ENCODE peak calls at places on chromosome 19, in seven cellular contexts. P, Z, U, W, D, N and O are unnamed samples.

GRCh38 chr19:38082256-38083118 is 141.5 kb downstream of the DPF1 start:
- DNase-seq in P (no peak), Z (no peak), U (no peak), W (no peak), D (no peak), N (no peak), O (no peak)

GRCh38 chr19:12715102-12715501 is 8.6 kb downstream of the TNPO2 start:
- DNase-seq in P (no peak), Z (no peak), U (no peak), W (no peak), D (no peak), N (no peak), O (no peak)

GRCh38 chr19:45995715-45996385 is 583 bp downstream of the CCDC61 start:
- DNase-seq in P (no peak), Z (no peak), U (no peak), W (no peak), D (no peak), N (no peak), O (peak; percentile 49)

GRCh38 chr19:53068199-53068598 is 23.7 kb downstream of the ERVV-2 start:
- DNase-seq in P (no peak), Z (no peak), U (no peak), W (no peak), D (no peak), N (no peak), O (no peak)

GRCh38 chr19:40716031-40716654 is 543 bp downstream of the COQ8B start:
- DNase-seq in P (peak; percentile 53), Z (no peak), U (no peak), W (peak; percentile 38), D (no peak), N (no peak), O (peak; percentile 54)

GRCh38 chr19:19459707-19460251 is 54.3 kb downstream of the GATAD2A start:
- DNase-seq in P (no peak), Z (peak; percentile 53), U (peak; percentile 71), W (peak; percentile 56), D (no peak), N (peak; percentile 71), O (no peak)

GRCh38 chr19:16041571-16042386 is 34.5 kb upstream of the TPM4 start:
- DNase-seq in P (peak; percentile 71), Z (peak; percentile 86), U (peak; percentile 71), W (peak; percentile 64), D (peak; percentile 92), N (peak; percentile 60), O (peak; percentile 93)

GRCh38 chr19:38264486-38265212 is at the start of gene SPINT2:
- DNase-seq in P (peak; percentile 83), Z (no peak), U (no peak), W (no peak), D (peak; percentile 67), N (peak; percentile 35), O (no peak)

GRCh38 chr19:10110076-10110971 is 1.2 kb upstream of the P2RY11 start:
- DNase-seq in P (no peak), Z (no peak), U (no peak), W (no peak), D (no peak), N (no peak), O (peak; percentile 7)

GRCh38 chr19:46951236-46951986 is 68.2 kb upstream of the NPAS1 start:
- DNase-seq in P (no peak), Z (no peak), U (peak; percentile 40), W (no peak), D (no peak), N (no peak), O (no peak)

GRCh38 chr19:46000497-46001246 is 5.4 kb downstream of the CCDC61 start:
- DNase-seq in P (no peak), Z (peak; percentile 56), U (no peak), W (peak; percentile 69), D (peak; percentile 44), N (no peak), O (peak; percentile 72)

GRCh38 chr19:18670313-18670712 is 13.2 kb upstream of the CRTC1 start:
- DNase-seq in P (no peak), Z (no peak), U (no peak), W (no peak), D (no peak), N (no peak), O (no peak)

GRCh38 chr19:47417746-47418594 is 1.4 kb downstream of the MEIS3 start:
- DNase-seq in P (no peak), Z (no peak), U (no peak), W (no peak), D (no peak), N (no peak), O (no peak)

GRCh38 chr19:48490980-48491792 is 20.4 kb downstream of the LMTK3 start:
- DNase-seq in P (no peak), Z (peak; percentile 41), U (no peak), W (peak; percentile 44), D (no peak), N (peak; percentile 59), O (peak; percentile 83)

GRCh38 chr19:53432088-53432661 is 391 bp downstream of the ZNF761 start:
- DNase-seq in P (peak; percentile 18), Z (no peak), U (peak; percentile 2), W (no peak), D (peak; percentile 31), N (no peak), O (peak; percentile 22)

GRCh38 chr19:13573268-13573667 is 67.0 kb upstream of the CACNA1A start:
- DNase-seq in P (no peak), Z (no peak), U (no peak), W (no peak), D (no peak), N (no peak), O (no peak)

GRCh38 chr19:45128109-45128508 is 32.7 kb downstream of the NKPD1 start:
- DNase-seq in P (no peak), Z (no peak), U (no peak), W (no peak), D (no peak), N (no peak), O (no peak)

GRCh38 chr19:5694952-5695648 is 5.0 kb downstream of the RPL36 start:
- DNase-seq in P (no peak), Z (no peak), U (no peak), W (no peak), D (no peak), N (no peak), O (no peak)

GRCh38 chr19:47176627-47177090 is 46.0 kb downstream of the SAE1 start:
- DNase-seq in P (no peak), Z (no peak), U (peak; percentile 95), W (peak; percentile 22), D (no peak), N (peak; percentile 61), O (no peak)

GRCh38 chr19:16914421-16914820 is 25.6 kb downstream of the F2RL3 start:
- DNase-seq in P (no peak), Z (no peak), U (no peak), W (no peak), D (no peak), N (no peak), O (no peak)

GRCh38 chr19:44113784-44114390 is 688 bp downstream of the ZNF225 start:
- DNase-seq in P (no peak), Z (no peak), U (no peak), W (no peak), D (peak; percentile 13), N (peak; percentile 64), O (peak; percentile 17)

GRCh38 chr19:38679839-38680238 is 32.4 kb downstream of the ACTN4 start:
- DNase-seq in P (no peak), Z (no peak), U (peak; percentile 56), W (no peak), D (no peak), N (peak; percentile 69), O (no peak)

GRCh38 chr19:4781851-4782250 is 9.7 kb upstream of the FEM1A start:
- DNase-seq in P (no peak), Z (no peak), U (peak; percentile 24), W (no peak), D (no peak), N (no peak), O (no peak)

GRCh38 chr19:10007811-10008211 is 2.5 kb downstream of the COL5A3 start:
- DNase-seq in P (no peak), Z (no peak), U (peak; percentile 97), W (no peak), D (no peak), N (no peak), O (no peak)

GRCh38 chr19:48391100-48392005 is at the start of gene KDELR1:
- DNase-seq in P (peak; percentile 73), Z (peak; percentile 84), U (peak; percentile 66), W (peak; percentile 67), D (peak; percentile 87), N (peak; percentile 55), O (peak; percentile 92)